ENCODE peak calls at places on chromosomes 3 and 15, in nine cellular contexts. One of them, this sample, is unnamed.

GRCh38 chr15:51884517-51885236 is 55.2 kb downstream of the TMOD3 start:
- DNase-seq in K562: no peak
- DNase-seq in cardiac muscle cell: no peak
- DNase-seq in HEK293T: no peak
- DNase-seq in stromal cell of bone marrow: peak; percentile 43
- DNase-seq in WTC11: no peak
- DNase-seq in activated naive CD4-positive, alpha-beta T cell: no peak
- DNase-seq in left lung: no peak
- DNase-seq in posterior cingulate gyrus: no peak
- DNase-seq in this sample: no peak

GRCh38 chr3:127368186-127369032 is 80.6 kb upstream of the PRR20G start:
- DNase-seq in K562: no peak
- DNase-seq in cardiac muscle cell: no peak
- DNase-seq in HEK293T: no peak
- DNase-seq in stromal cell of bone marrow: no peak
- DNase-seq in WTC11: no peak
- DNase-seq in activated naive CD4-positive, alpha-beta T cell: no peak
- DNase-seq in left lung: no peak
- DNase-seq in posterior cingulate gyrus: no peak
- DNase-seq in this sample: no peak

GRCh38 chr3:156674046-156674910 is at the start of gene TIPARP:
- DNase-seq in K562: peak; percentile 99
- DNase-seq in cardiac muscle cell: peak; percentile 98
- DNase-seq in HEK293T: peak; percentile 94
- DNase-seq in stromal cell of bone marrow: peak; percentile 95
- DNase-seq in WTC11: peak; percentile 92
- DNase-seq in activated naive CD4-positive, alpha-beta T cell: peak; percentile 97
- DNase-seq in left lung: peak; percentile 100
- DNase-seq in posterior cingulate gyrus: peak; percentile 98
- DNase-seq in this sample: peak; percentile 99

GRCh38 chr3:151903501-151903991 is 30.1 kb downstream of the SUCNR1 start:
- DNase-seq in K562: no peak
- DNase-seq in cardiac muscle cell: peak; percentile 20
- DNase-seq in HEK293T: no peak
- DNase-seq in stromal cell of bone marrow: no peak
- DNase-seq in WTC11: no peak
- DNase-seq in activated naive CD4-positive, alpha-beta T cell: no peak
- DNase-seq in left lung: no peak
- DNase-seq in posterior cingulate gyrus: no peak
- DNase-seq in this sample: no peak

GRCh38 chr3:32292085-32292796 is 53.8 kb downstream of the CMTM8 start:
- DNase-seq in K562: no peak
- DNase-seq in cardiac muscle cell: no peak
- DNase-seq in HEK293T: no peak
- DNase-seq in stromal cell of bone marrow: no peak
- DNase-seq in WTC11: no peak
- DNase-seq in activated naive CD4-positive, alpha-beta T cell: no peak
- DNase-seq in left lung: no peak
- DNase-seq in posterior cingulate gyrus: no peak
- DNase-seq in this sample: no peak

GRCh38 chr3:188184160-188184559 is 30.2 kb downstream of the LPP start:
- DNase-seq in K562: no peak
- DNase-seq in cardiac muscle cell: no peak
- DNase-seq in HEK293T: no peak
- DNase-seq in stromal cell of bone marrow: no peak
- DNase-seq in WTC11: no peak
- DNase-seq in activated naive CD4-positive, alpha-beta T cell: no peak
- DNase-seq in left lung: no peak
- DNase-seq in posterior cingulate gyrus: no peak
- DNase-seq in this sample: no peak

GRCh38 chr3:112086018-112086854 is at the start of gene C3orf52:
- DNase-seq in K562: peak; percentile 80
- DNase-seq in cardiac muscle cell: peak; percentile 90
- DNase-seq in HEK293T: peak; percentile 92
- DNase-seq in stromal cell of bone marrow: no peak
- DNase-seq in WTC11: peak; percentile 95
- DNase-seq in activated naive CD4-positive, alpha-beta T cell: peak; percentile 15
- DNase-seq in left lung: peak; percentile 95
- DNase-seq in posterior cingulate gyrus: peak; percentile 49
- DNase-seq in this sample: peak; percentile 8

GRCh38 chr3:23607184-23607847 is 198.4 kb upstream of the UBE2E1 start:
- DNase-seq in K562: no peak
- DNase-seq in cardiac muscle cell: no peak
- DNase-seq in HEK293T: no peak
- DNase-seq in stromal cell of bone marrow: no peak
- DNase-seq in WTC11: no peak
- DNase-seq in activated naive CD4-positive, alpha-beta T cell: no peak
- DNase-seq in left lung: no peak
- DNase-seq in posterior cingulate gyrus: no peak
- DNase-seq in this sample: no peak

GRCh38 chr3:128343287-128344045 is 123.2 kb downstream of the DNAJB8 start:
- DNase-seq in K562: peak; percentile 86
- DNase-seq in cardiac muscle cell: peak; percentile 90
- DNase-seq in HEK293T: no peak
- DNase-seq in stromal cell of bone marrow: no peak
- DNase-seq in WTC11: no peak
- DNase-seq in activated naive CD4-positive, alpha-beta T cell: no peak
- DNase-seq in left lung: peak; percentile 31
- DNase-seq in posterior cingulate gyrus: no peak
- DNase-seq in this sample: no peak

GRCh38 chr3:37987751-37988179 is 2.8 kb upstream of the VILL start:
- DNase-seq in K562: peak; percentile 75
- DNase-seq in cardiac muscle cell: no peak
- DNase-seq in HEK293T: no peak
- DNase-seq in stromal cell of bone marrow: no peak
- DNase-seq in WTC11: no peak
- DNase-seq in activated naive CD4-positive, alpha-beta T cell: no peak
- DNase-seq in left lung: peak; percentile 84
- DNase-seq in posterior cingulate gyrus: no peak
- DNase-seq in this sample: no peak

GRCh38 chr3:16504242-16504641 is 9.3 kb downstream of the RFTN1 start:
- DNase-seq in K562: no peak
- DNase-seq in cardiac muscle cell: no peak
- DNase-seq in HEK293T: no peak
- DNase-seq in stromal cell of bone marrow: no peak
- DNase-seq in WTC11: no peak
- DNase-seq in activated naive CD4-positive, alpha-beta T cell: no peak
- DNase-seq in left lung: no peak
- DNase-seq in posterior cingulate gyrus: no peak
- DNase-seq in this sample: no peak

GRCh38 chr3:134777341-134777740 is 17.7 kb upstream of the EPHB1 start:
- DNase-seq in K562: no peak
- DNase-seq in cardiac muscle cell: no peak
- DNase-seq in HEK293T: no peak
- DNase-seq in stromal cell of bone marrow: no peak
- DNase-seq in WTC11: no peak
- DNase-seq in activated naive CD4-positive, alpha-beta T cell: no peak
- DNase-seq in left lung: no peak
- DNase-seq in posterior cingulate gyrus: no peak
- DNase-seq in this sample: no peak

GRCh38 chr15:94414921-94415320 is 183.6 kb downstream of the MCTP2 start:
- DNase-seq in K562: no peak
- DNase-seq in cardiac muscle cell: no peak
- DNase-seq in HEK293T: no peak
- DNase-seq in stromal cell of bone marrow: no peak
- DNase-seq in WTC11: no peak
- DNase-seq in activated naive CD4-positive, alpha-beta T cell: no peak
- DNase-seq in left lung: no peak
- DNase-seq in posterior cingulate gyrus: no peak
- DNase-seq in this sample: no peak

GRCh38 chr3:5731100-5731499 is 543.6 kb downstream of the EDEM1 start:
- DNase-seq in K562: peak; percentile 36
- DNase-seq in cardiac muscle cell: no peak
- DNase-seq in HEK293T: no peak
- DNase-seq in stromal cell of bone marrow: no peak
- DNase-seq in WTC11: no peak
- DNase-seq in activated naive CD4-positive, alpha-beta T cell: no peak
- DNase-seq in left lung: no peak
- DNase-seq in posterior cingulate gyrus: no peak
- DNase-seq in this sample: no peak

GRCh38 chr15:48800245-48800644 is 10.6 kb downstream of the CEP152 start:
- DNase-seq in K562: no peak
- DNase-seq in cardiac muscle cell: no peak
- DNase-seq in HEK293T: no peak
- DNase-seq in stromal cell of bone marrow: no peak
- DNase-seq in WTC11: no peak
- DNase-seq in activated naive CD4-positive, alpha-beta T cell: no peak
- DNase-seq in left lung: no peak
- DNase-seq in posterior cingulate gyrus: no peak
- DNase-seq in this sample: no peak